ENCODE peak calls at places on chromosomes 1 and 21, in five cellular contexts. One of them, this sample, is unnamed.
A peak's percentile ranks its signal among the peaks of the same experiment; 100 is the strongest.

GRCh38 chr1:227889047-227889862 is 58.5 kb downstream of the WNT9A start:
- DNase-seq in naive thymus-derived CD4-positive, alpha-beta T cell: no peak
- DNase-seq in GM23248: no peak
- DNase-seq in left lung: peak; percentile 58
- DNase-seq in CD8-positive, alpha-beta T cell: no peak
- DNase-seq in this sample: no peak

GRCh38 chr1:176051902-176052518 is 155.1 kb downstream of the COP1 start:
- DNase-seq in naive thymus-derived CD4-positive, alpha-beta T cell: no peak
- DNase-seq in GM23248: peak; percentile 8
- DNase-seq in left lung: no peak
- DNase-seq in CD8-positive, alpha-beta T cell: no peak
- DNase-seq in this sample: no peak

GRCh38 chr1:201726700-201727099 is 102.3 kb upstream of the IPO9 start:
- DNase-seq in naive thymus-derived CD4-positive, alpha-beta T cell: no peak
- DNase-seq in GM23248: no peak
- DNase-seq in left lung: no peak
- DNase-seq in CD8-positive, alpha-beta T cell: no peak
- DNase-seq in this sample: no peak

GRCh38 chr1:108200627-108201106 is 524 bp upstream of the SLC25A24 start:
- DNase-seq in naive thymus-derived CD4-positive, alpha-beta T cell: peak; percentile 49
- DNase-seq in GM23248: peak; percentile 93
- DNase-seq in left lung: no peak
- DNase-seq in CD8-positive, alpha-beta T cell: peak; percentile 19
- DNase-seq in this sample: peak; percentile 7

GRCh38 chr1:231162970-231163830 is 1.3 kb downstream of the TRIM67 start:
- DNase-seq in naive thymus-derived CD4-positive, alpha-beta T cell: no peak
- DNase-seq in GM23248: peak; percentile 14
- DNase-seq in left lung: no peak
- DNase-seq in CD8-positive, alpha-beta T cell: no peak
- DNase-seq in this sample: no peak

GRCh38 chr1:117654485-117655219 is 48.8 kb downstream of the TENT5C start:
- DNase-seq in naive thymus-derived CD4-positive, alpha-beta T cell: peak; percentile 37
- DNase-seq in GM23248: no peak
- DNase-seq in left lung: no peak
- DNase-seq in CD8-positive, alpha-beta T cell: no peak
- DNase-seq in this sample: no peak

GRCh38 chr1:163170975-163171676 is 31.6 kb downstream of the RGS5 start:
- DNase-seq in naive thymus-derived CD4-positive, alpha-beta T cell: no peak
- DNase-seq in GM23248: peak; percentile 55
- DNase-seq in left lung: no peak
- DNase-seq in CD8-positive, alpha-beta T cell: no peak
- DNase-seq in this sample: no peak

GRCh38 chr1:11068556-11069232 is 8.9 kb upstream of the SRM start:
- DNase-seq in naive thymus-derived CD4-positive, alpha-beta T cell: no peak
- DNase-seq in GM23248: no peak
- DNase-seq in left lung: no peak
- DNase-seq in CD8-positive, alpha-beta T cell: no peak
- DNase-seq in this sample: no peak

GRCh38 chr21:15250384-15250783 is 185.6 kb upstream of the NRIP1 start:
- DNase-seq in naive thymus-derived CD4-positive, alpha-beta T cell: no peak
- DNase-seq in GM23248: peak; percentile 73
- DNase-seq in left lung: no peak
- DNase-seq in CD8-positive, alpha-beta T cell: no peak
- DNase-seq in this sample: no peak

GRCh38 chr1:206651958-206652890 is 16.9 kb downstream of the DYRK3 start:
- DNase-seq in naive thymus-derived CD4-positive, alpha-beta T cell: no peak
- DNase-seq in GM23248: peak; percentile 30
- DNase-seq in left lung: no peak
- DNase-seq in CD8-positive, alpha-beta T cell: no peak
- DNase-seq in this sample: no peak

GRCh38 chr1:201984446-201984845 is 2.0 kb downstream of the RNPEP start:
- DNase-seq in naive thymus-derived CD4-positive, alpha-beta T cell: no peak
- DNase-seq in GM23248: no peak
- DNase-seq in left lung: no peak
- DNase-seq in CD8-positive, alpha-beta T cell: no peak
- DNase-seq in this sample: no peak

GRCh38 chr1:217535601-217536377 is 95.1 kb downstream of the GPATCH2 start:
- DNase-seq in naive thymus-derived CD4-positive, alpha-beta T cell: no peak
- DNase-seq in GM23248: peak; percentile 74
- DNase-seq in left lung: no peak
- DNase-seq in CD8-positive, alpha-beta T cell: no peak
- DNase-seq in this sample: no peak

GRCh38 chr1:85652327-85652726 is 55.9 kb downstream of the ZNHIT6 start:
- DNase-seq in naive thymus-derived CD4-positive, alpha-beta T cell: no peak
- DNase-seq in GM23248: no peak
- DNase-seq in left lung: no peak
- DNase-seq in CD8-positive, alpha-beta T cell: no peak
- DNase-seq in this sample: no peak

GRCh38 chr1:89310505-89310904 is 37.8 kb upstream of the GBP5 start:
- DNase-seq in naive thymus-derived CD4-positive, alpha-beta T cell: peak; percentile 35
- DNase-seq in GM23248: peak; percentile 55
- DNase-seq in left lung: no peak
- DNase-seq in CD8-positive, alpha-beta T cell: no peak
- DNase-seq in this sample: no peak

GRCh38 chr1:151993734-151994496 is at the start of gene S100A10:
- DNase-seq in naive thymus-derived CD4-positive, alpha-beta T cell: peak; percentile 82
- DNase-seq in GM23248: peak; percentile 88
- DNase-seq in left lung: peak; percentile 94
- DNase-seq in CD8-positive, alpha-beta T cell: peak; percentile 72
- DNase-seq in this sample: peak; percentile 80

GRCh38 chr1:175792126-175792525 is 48.7 kb upstream of the TNR start:
- DNase-seq in naive thymus-derived CD4-positive, alpha-beta T cell: no peak
- DNase-seq in GM23248: no peak
- DNase-seq in left lung: no peak
- DNase-seq in CD8-positive, alpha-beta T cell: no peak
- DNase-seq in this sample: no peak

GRCh38 chr1:46246548-46247432 is 773 bp upstream of the RAD54L start:
- DNase-seq in naive thymus-derived CD4-positive, alpha-beta T cell: no peak
- DNase-seq in GM23248: peak; percentile 72
- DNase-seq in left lung: peak; percentile 96
- DNase-seq in CD8-positive, alpha-beta T cell: peak; percentile 20
- DNase-seq in this sample: no peak

GRCh38 chr1:12447301-12447700 is 170.7 kb downstream of the DHRS3 start:
- DNase-seq in naive thymus-derived CD4-positive, alpha-beta T cell: no peak
- DNase-seq in GM23248: peak; percentile 92
- DNase-seq in left lung: no peak
- DNase-seq in CD8-positive, alpha-beta T cell: no peak
- DNase-seq in this sample: no peak

GRCh38 chr1:231395051-231395995 is 26.8 kb downstream of the EGLN1 start:
- DNase-seq in naive thymus-derived CD4-positive, alpha-beta T cell: no peak
- DNase-seq in GM23248: peak; percentile 98
- DNase-seq in left lung: no peak
- DNase-seq in CD8-positive, alpha-beta T cell: no peak
- DNase-seq in this sample: no peak

GRCh38 chr1:2350486-2350885 is 40.9 kb downstream of the MORN1 start:
- DNase-seq in naive thymus-derived CD4-positive, alpha-beta T cell: no peak
- DNase-seq in GM23248: no peak
- DNase-seq in left lung: peak; percentile 58
- DNase-seq in CD8-positive, alpha-beta T cell: no peak
- DNase-seq in this sample: no peak

GRCh38 chr1:167761400-167761799 is 39.6 kb downstream of the MPZL1 start:
- DNase-seq in naive thymus-derived CD4-positive, alpha-beta T cell: no peak
- DNase-seq in GM23248: no peak
- DNase-seq in left lung: no peak
- DNase-seq in CD8-positive, alpha-beta T cell: no peak
- DNase-seq in this sample: no peak

GRCh38 chr1:201739492-201740085 is 89.4 kb upstream of the IPO9 start:
- DNase-seq in naive thymus-derived CD4-positive, alpha-beta T cell: peak; percentile 57
- DNase-seq in GM23248: peak; percentile 82
- DNase-seq in left lung: peak; percentile 83
- DNase-seq in CD8-positive, alpha-beta T cell: peak; percentile 43
- DNase-seq in this sample: peak; percentile 11

GRCh38 chr1:205217418-205217817 is 5.9 kb upstream of the DSTYK start:
- DNase-seq in naive thymus-derived CD4-positive, alpha-beta T cell: no peak
- DNase-seq in GM23248: no peak
- DNase-seq in left lung: no peak
- DNase-seq in CD8-positive, alpha-beta T cell: no peak
- DNase-seq in this sample: no peak

GRCh38 chr1:21082078-21082477 is 94.6 kb downstream of the EIF4G3 start:
- DNase-seq in naive thymus-derived CD4-positive, alpha-beta T cell: no peak
- DNase-seq in GM23248: no peak
- DNase-seq in left lung: no peak
- DNase-seq in CD8-positive, alpha-beta T cell: no peak
- DNase-seq in this sample: no peak

GRCh38 chr21:41445465-41445862 is 19.4 kb downstream of the MX1 start:
- DNase-seq in naive thymus-derived CD4-positive, alpha-beta T cell: no peak
- DNase-seq in GM23248: no peak
- DNase-seq in left lung: no peak
- DNase-seq in CD8-positive, alpha-beta T cell: no peak
- DNase-seq in this sample: no peak

GRCh38 chr1:184048841-184049240 is 2.7 kb upstream of the TSEN15 start:
- DNase-seq in naive thymus-derived CD4-positive, alpha-beta T cell: no peak
- DNase-seq in GM23248: no peak
- DNase-seq in left lung: no peak
- DNase-seq in CD8-positive, alpha-beta T cell: no peak
- DNase-seq in this sample: no peak

GRCh38 chr1:184051138-184051484 is 419 bp upstream of the TSEN15 start:
- DNase-seq in naive thymus-derived CD4-positive, alpha-beta T cell: no peak
- DNase-seq in GM23248: peak; percentile 42
- DNase-seq in left lung: no peak
- DNase-seq in CD8-positive, alpha-beta T cell: no peak
- DNase-seq in this sample: no peak

GRCh38 chr1:184049291-184049690 is 2.2 kb upstream of the TSEN15 start:
- DNase-seq in naive thymus-derived CD4-positive, alpha-beta T cell: no peak
- DNase-seq in GM23248: no peak
- DNase-seq in left lung: no peak
- DNase-seq in CD8-positive, alpha-beta T cell: no peak
- DNase-seq in this sample: no peak

GRCh38 chr1:184050631-184051030 is 899 bp upstream of the TSEN15 start:
- DNase-seq in naive thymus-derived CD4-positive, alpha-beta T cell: no peak
- DNase-seq in GM23248: peak; percentile 40
- DNase-seq in left lung: no peak
- DNase-seq in CD8-positive, alpha-beta T cell: no peak
- DNase-seq in this sample: no peak

DNA sequence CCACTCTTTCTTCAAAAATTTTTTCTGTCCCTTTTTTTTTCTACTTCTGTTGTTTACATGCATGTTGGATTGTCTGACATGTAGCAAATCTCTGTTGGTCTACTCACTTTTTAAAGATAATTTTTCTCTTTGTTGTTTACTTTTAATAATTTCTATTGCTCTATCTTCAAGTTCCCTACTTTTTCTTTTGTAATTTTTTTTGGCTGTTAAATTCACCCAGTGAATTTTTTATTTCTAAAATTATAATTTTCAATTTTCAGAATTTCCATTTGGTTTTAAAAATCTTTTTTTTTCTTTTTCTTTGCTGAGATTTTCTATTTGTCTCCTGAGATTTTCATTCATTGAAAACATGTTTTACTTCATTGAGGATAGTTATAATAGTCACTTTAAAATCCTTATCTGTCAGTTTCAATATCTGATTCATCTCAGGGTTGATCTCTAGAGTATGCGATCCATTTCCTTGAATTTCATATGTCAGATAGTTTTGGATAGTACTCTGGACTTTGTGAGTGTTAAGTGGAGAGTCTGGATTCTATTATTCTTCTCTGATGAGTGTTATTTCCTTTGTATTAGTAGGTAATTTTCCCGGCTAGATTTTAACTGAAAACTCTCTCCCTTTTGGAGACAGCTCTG is 1.6 kb upstream of the TSEN15 start:
- DNase-seq in naive thymus-derived CD4-positive, alpha-beta T cell: no peak
- DNase-seq in GM23248: no peak
- DNase-seq in left lung: no peak
- DNase-seq in CD8-positive, alpha-beta T cell: no peak
- DNase-seq in this sample: no peak
- H3K27ac ChIP-seq in naive thymus-derived CD4-positive, alpha-beta T cell: no peak overlapping the region
- H3K27ac ChIP-seq in GM23248: peak overlapping the region; percentile 90
- H3K27ac ChIP-seq in left lung: no peak overlapping the region
- H3K27ac ChIP-seq in CD8-positive, alpha-beta T cell: no peak overlapping the region
- H3K27ac ChIP-seq in this sample: no peak overlapping the region

GRCh38 chr1:203764105-203765028 is 616 bp upstream of the LAX1 start:
- DNase-seq in naive thymus-derived CD4-positive, alpha-beta T cell: no peak
- DNase-seq in GM23248: no peak
- DNase-seq in left lung: no peak
- DNase-seq in CD8-positive, alpha-beta T cell: no peak
- DNase-seq in this sample: no peak
- H3K4me3 ChIP-seq in naive thymus-derived CD4-positive, alpha-beta T cell: peak overlapping the region; percentile 72
- H3K4me3 ChIP-seq in GM23248: no peak overlapping the region
- H3K4me3 ChIP-seq in left lung: no peak overlapping the region
- H3K4me3 ChIP-seq in CD8-positive, alpha-beta T cell: peak overlapping the region; percentile 62
- H3K4me3 ChIP-seq in this sample: peak overlapping the region; percentile 82

GRCh38 chr1:24281591-24281990 is 37.6 kb upstream of the GRHL3 start:
- DNase-seq in naive thymus-derived CD4-positive, alpha-beta T cell: no peak
- DNase-seq in GM23248: no peak
- DNase-seq in left lung: no peak
- DNase-seq in CD8-positive, alpha-beta T cell: no peak
- DNase-seq in this sample: no peak

GRCh38 chr1:24285231-24285630 is 33.9 kb upstream of the GRHL3 start:
- DNase-seq in naive thymus-derived CD4-positive, alpha-beta T cell: no peak
- DNase-seq in GM23248: no peak
- DNase-seq in left lung: no peak
- DNase-seq in CD8-positive, alpha-beta T cell: no peak
- DNase-seq in this sample: no peak

GRCh38 chr1:24284156-24284471 is 35.0 kb upstream of the GRHL3 start:
- DNase-seq in naive thymus-derived CD4-positive, alpha-beta T cell: no peak
- DNase-seq in GM23248: no peak
- DNase-seq in left lung: no peak
- DNase-seq in CD8-positive, alpha-beta T cell: no peak
- DNase-seq in this sample: no peak

GRCh38 chr1:24282491-24282890 is 36.7 kb upstream of the GRHL3 start:
- DNase-seq in naive thymus-derived CD4-positive, alpha-beta T cell: no peak
- DNase-seq in GM23248: no peak
- DNase-seq in left lung: no peak
- DNase-seq in CD8-positive, alpha-beta T cell: no peak
- DNase-seq in this sample: no peak

DNA sequence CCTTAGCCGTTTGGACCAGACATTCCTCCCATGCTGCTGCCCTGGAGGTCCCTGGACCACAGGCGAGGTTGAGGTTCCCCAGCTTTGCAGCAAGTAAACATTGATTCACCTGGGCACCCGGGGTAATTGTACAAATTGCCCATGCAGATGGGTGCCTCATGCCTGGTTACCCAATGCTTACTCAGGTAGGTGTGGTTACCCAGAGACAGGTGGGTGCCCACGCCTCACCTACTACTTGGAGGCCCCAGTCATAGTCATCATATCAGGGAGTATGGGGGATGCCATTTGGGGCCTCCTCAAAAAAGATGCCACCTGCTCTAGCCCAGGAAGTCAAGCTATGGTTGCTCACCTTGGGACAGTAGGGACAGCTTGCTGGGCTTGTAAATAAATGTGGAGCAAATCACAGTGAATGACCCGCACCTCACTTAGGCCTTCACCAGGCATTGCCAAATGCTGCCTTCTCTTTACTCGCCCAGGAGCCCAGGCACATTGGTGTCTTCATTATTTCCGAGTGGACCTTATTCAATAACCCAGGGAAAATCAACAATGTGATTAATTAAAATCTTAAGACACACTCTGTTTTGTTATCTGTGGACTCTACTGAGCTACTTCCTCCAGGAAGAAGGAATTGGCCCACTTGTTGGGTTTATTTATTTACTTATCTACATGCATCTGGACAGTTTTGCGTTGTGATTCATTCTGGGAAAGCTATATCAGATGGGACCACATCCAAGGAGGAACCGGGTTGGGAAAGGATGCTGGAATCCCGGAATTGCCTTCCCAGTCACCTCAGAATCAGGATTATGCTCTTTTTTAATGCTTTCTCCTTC is 35.6 kb upstream of the GRHL3 start:
- DNase-seq in naive thymus-derived CD4-positive, alpha-beta T cell: no peak
- DNase-seq in GM23248: peak; percentile 82
- DNase-seq in left lung: no peak
- DNase-seq in CD8-positive, alpha-beta T cell: no peak
- DNase-seq in this sample: no peak
- H3K27ac ChIP-seq in naive thymus-derived CD4-positive, alpha-beta T cell: no peak overlapping the region
- H3K27ac ChIP-seq in GM23248: no peak overlapping the region
- H3K27ac ChIP-seq in left lung: no peak overlapping the region
- H3K27ac ChIP-seq in CD8-positive, alpha-beta T cell: no peak overlapping the region
- H3K27ac ChIP-seq in this sample: no peak overlapping the region

GRCh38 chr1:94332952-94333351 is 85.2 kb upstream of the ABCD3 start:
- DNase-seq in naive thymus-derived CD4-positive, alpha-beta T cell: no peak
- DNase-seq in GM23248: peak; percentile 76
- DNase-seq in left lung: no peak
- DNase-seq in CD8-positive, alpha-beta T cell: no peak
- DNase-seq in this sample: no peak
- H3K4me3 ChIP-seq in naive thymus-derived CD4-positive, alpha-beta T cell: no peak overlapping the region
- H3K4me3 ChIP-seq in GM23248: no peak overlapping the region
- H3K4me3 ChIP-seq in left lung: no peak overlapping the region
- H3K4me3 ChIP-seq in CD8-positive, alpha-beta T cell: no peak overlapping the region
- H3K4me3 ChIP-seq in this sample: no peak overlapping the region

This sample was measured in CD8-positive, alpha-beta memory T cell.